ENCODE peak calls at places on chromosomes 7 and 10, in ten cellular contexts. M, N, H, L, E, I, D, U, G and Y are unnamed samples.

GRCh38 chr7:16315280-16315679 is 106.1 kb downstream of the CRPPA start:
- DNase-seq in G (no peak), E (no peak), N (no peak), M (no peak), L (no peak), D (no peak), H (no peak), I (no peak), U (no peak), Y (no peak)

GRCh38 chr7:44524811-44525388 is 16.2 kb downstream of the NPC1L1 start:
- DNase-seq in U (no peak), E (no peak), M (no peak), I (no peak), N (no peak), H (no peak), L (no peak), G (no peak), D (no peak), Y (no peak)

GRCh38 chr7:117961235-117961634 is 88.0 kb upstream of the CTTNBP2 start:
- DNase-seq in H (no peak), U (no peak), M (no peak), N (peak; percentile 6), D (no peak), I (no peak), L (no peak), E (no peak), G (no peak), Y (no peak)

GRCh38 chr10:71864861-71865473 is 13.9 kb upstream of the PSAP start:
- DNase-seq in M (no peak), L (peak; percentile 72), N (peak; percentile 58), H (no peak), I (peak; percentile 82), G (no peak), U (peak; percentile 52), E (no peak), D (no peak), Y (peak; percentile 71)

GRCh38 chr7:38375453-38375852 is 102.0 kb upstream of the TARP start:
- DNase-seq in U (no peak), N (no peak), E (no peak), M (no peak), H (no peak), G (no peak), I (no peak), D (no peak), L (no peak), Y (no peak)

GRCh38 chr10:75231672-75232581 is 3.8 kb downstream of the COMTD1 start:
- DNase-seq in M (no peak), I (no peak), L (no peak), D (no peak), E (no peak), U (no peak), G (no peak), H (no peak), N (no peak), Y (no peak)

GRCh38 chr10:132698761-132699391 is 87.1 kb downstream of the NKX6-2 start:
- DNase-seq in U (no peak), D (no peak), G (no peak), N (no peak), H (no peak), L (no peak), E (no peak), I (no peak), M (no peak), Y (no peak)

GRCh38 chr7:158252081-158252836 is 335.4 kb downstream of the PTPRN2 start:
- DNase-seq in M (no peak), D (no peak), G (no peak), H (no peak), I (no peak), L (no peak), U (no peak), E (no peak), N (no peak), Y (no peak)

GRCh38 chr7:40571796-40572195 is 437.0 kb downstream of the SUGCT start:
- DNase-seq in D (no peak), I (peak; percentile 53), N (peak; percentile 80), H (peak; percentile 95), M (no peak), L (peak; percentile 47), G (no peak), U (peak; percentile 96), E (no peak), Y (no peak)

GRCh38 chr7:38506756-38507155 is 124.4 kb downstream of the AMPH start:
- DNase-seq in U (peak; percentile 49), M (no peak), L (peak; percentile 68), H (no peak), E (no peak), I (peak; percentile 39), N (peak; percentile 6), G (no peak), D (no peak), Y (peak; percentile 60)

GRCh38 chr7:158017226-158018060 is 570.2 kb downstream of the PTPRN2 start:
- DNase-seq in E (no peak), N (no peak), G (no peak), L (no peak), D (no peak), M (no peak), H (peak; percentile 36), U (no peak), I (no peak), Y (no peak)

GRCh38 chr10:114499630-114500190 is 95.4 kb upstream of the AFAP1L2 start:
- DNase-seq in L (no peak), U (no peak), N (no peak), D (peak; percentile 77), M (no peak), E (no peak), H (no peak), G (no peak), I (no peak), Y (peak; percentile 74)

GRCh38 chr10:3336673-3337293 is 164.2 kb upstream of the PITRM1 start:
- DNase-seq in I (no peak), M (no peak), U (no peak), H (no peak), D (no peak), L (no peak), N (peak; percentile 37), G (no peak), E (no peak), Y (no peak)

GRCh38 chr10:49488056-49488455 is 50.9 kb downstream of the ERCC6 start:
- DNase-seq in E (no peak), N (peak; percentile 72), H (no peak), I (no peak), D (no peak), U (no peak), M (no peak), G (no peak), L (no peak), Y (no peak)

DNA sequence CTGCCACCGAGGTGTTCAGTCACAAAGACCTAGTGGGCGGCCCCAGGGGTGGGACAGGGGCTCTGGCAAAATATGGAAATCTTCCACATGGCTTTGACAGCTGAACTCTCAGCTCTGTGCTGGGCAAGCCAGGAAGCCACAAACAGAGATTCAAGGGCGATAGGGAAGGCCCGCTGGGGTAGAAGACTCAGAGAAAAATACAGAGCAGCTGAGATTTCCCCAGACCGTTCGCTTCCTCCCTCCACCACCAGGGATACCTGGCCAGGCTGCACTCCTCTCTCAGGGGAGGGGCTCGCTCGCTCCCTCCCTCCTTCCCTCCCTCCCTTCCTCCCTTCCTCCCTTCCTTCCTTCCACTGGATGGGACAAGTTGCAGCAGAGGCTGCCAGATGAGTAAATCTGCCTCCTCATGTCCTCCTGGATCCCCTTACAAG is 260.5 kb downstream of the PRPF18 start:
- DNase-seq in E (no peak), I (no peak), L (no peak), U (no peak), N (no peak), G (no peak), H (no peak), M (no peak), D (no peak), Y (no peak)
- TF ChIP-seq CTCF in E (no peak), I (no peak), L (no peak), U (no peak), N (peak; percentile 11), G (no peak), H (peak; percentile 12), M (peak; percentile 35), D (no peak), Y (no peak)

DNA sequence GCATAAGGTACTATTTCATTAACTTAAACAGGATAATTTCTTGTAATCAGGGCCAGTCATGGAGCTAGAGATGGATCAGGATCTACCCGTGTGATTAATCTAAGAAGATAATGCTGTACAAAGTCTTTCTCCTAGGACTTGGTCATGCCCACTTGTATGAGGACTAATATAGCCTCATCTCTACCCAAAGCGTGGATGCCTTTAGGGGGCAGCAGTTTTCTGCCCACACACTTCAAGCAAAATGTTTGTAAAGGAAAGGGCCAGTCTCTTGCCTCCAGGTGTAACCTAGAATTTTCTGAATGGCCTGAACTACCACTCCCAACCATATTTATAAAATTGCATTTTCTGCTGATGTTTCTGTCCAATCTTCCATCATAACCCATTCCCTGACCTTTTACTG is 764.0 kb upstream of the IGFBP3 start:
- DNase-seq in E (no peak), D (no peak), L (no peak), G (no peak), N (no peak), H (no peak), M (no peak), I (peak; percentile 10), U (no peak), Y (no peak)
- TF ChIP-seq CTCF in E (no peak), D (no peak), L (no peak), G (no peak), N (no peak), H (no peak), M (no peak), I (peak; percentile 20), U (peak; percentile 44), Y (no peak)

DNA sequence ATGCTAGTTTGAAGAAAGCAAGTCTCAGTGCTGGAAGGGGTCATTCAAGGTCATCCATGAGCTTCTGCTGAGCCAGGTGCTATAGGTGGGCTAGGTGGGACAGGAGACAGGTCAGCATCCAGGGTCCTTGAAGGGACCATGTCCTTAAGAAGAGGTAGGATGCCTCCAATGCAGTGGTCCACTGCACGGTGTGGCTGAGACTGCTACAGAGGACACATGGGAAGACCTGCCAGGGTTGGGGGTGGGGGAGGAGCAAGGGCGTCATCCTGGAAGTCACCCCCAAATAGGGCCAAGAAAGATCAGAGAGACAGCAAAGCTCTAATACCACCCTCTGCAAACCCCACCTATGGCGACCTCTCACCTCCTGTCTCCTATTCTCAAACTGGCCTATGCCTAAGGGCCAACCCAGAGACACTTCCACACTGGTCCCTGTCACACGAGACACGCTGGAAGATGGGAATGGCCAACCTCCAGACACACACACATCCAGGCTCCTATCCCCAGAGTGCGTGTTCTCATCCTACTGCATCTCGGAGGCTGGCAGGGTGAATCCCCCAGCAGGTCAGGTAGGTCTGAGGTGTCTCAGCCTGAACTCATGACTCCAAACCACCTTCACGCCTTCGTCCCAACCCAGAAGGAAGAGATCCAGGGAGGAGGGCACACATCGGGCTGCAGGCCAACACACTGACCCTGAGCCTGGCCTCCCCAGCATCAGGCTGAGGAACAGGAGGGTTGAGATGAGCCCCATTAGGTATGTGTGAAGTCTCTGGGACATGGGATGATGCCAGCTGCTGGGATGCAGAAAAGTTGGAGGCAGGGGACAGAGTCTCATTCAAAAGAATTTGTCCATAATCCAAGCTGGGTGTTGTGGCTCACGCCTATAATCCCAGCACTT is 5.6 kb upstream of the PPP1R35 start:
- DNase-seq in M (no peak), H (no peak), I (no peak), L (no peak), D (no peak), U (no peak), G (no peak), N (no peak), E (no peak), Y (no peak)
- TF ChIP-seq CTCF in M (no peak), H (no peak), I (no peak), L (no peak), D (no peak), U (no peak), G (no peak), N (no peak), E (no peak), Y (no peak)

GRCh38 chr7:97844036-97844435 is 28.2 kb downstream of the ASNS start:
- DNase-seq in D (no peak), I (peak; percentile 27), L (no peak), G (no peak), M (no peak), H (no peak), U (no peak), N (no peak), E (no peak), Y (peak; percentile 28)
- TF ChIP-seq CTCF in D (no peak), I (peak; percentile 23), L (no peak), G (no peak), M (no peak), H (no peak), U (peak; percentile 55), N (no peak), E (no peak), Y (no peak)